ENCODE peak calls at places on chromosomes 3 and 15, in four cellular contexts. One of them, this sample, is unnamed.

GRCh38 chr3:188197388-188197847 is 43.5 kb downstream of the LPP start:
- DNase-seq in lower lobe of right lung: no peak
- DNase-seq in left ventricle myocardium inferior: peak
- DNase-seq in fibroblast of lung: peak
- DNase-seq in this sample: no peak

GRCh38 chr15:36844453-36845094 is 255.8 kb downstream of the MEIS2 start:
- DNase-seq in fibroblast of lung: peak
- DNase-seq in left ventricle myocardium inferior: no peak
- DNase-seq in lower lobe of right lung: no peak
- DNase-seq in this sample: peak

GRCh38 chr3:194598771-194599557 is 34.3 kb downstream of the TMEM44 start:
- DNase-seq in fibroblast of lung: peak
- DNase-seq in left ventricle myocardium inferior: no peak
- DNase-seq in lower lobe of right lung: no peak
- DNase-seq in this sample: no peak

GRCh38 chr3:146814601-146815315 is 209.6 kb upstream of the PLSCR5 start:
- DNase-seq in left ventricle myocardium inferior: no peak
- DNase-seq in lower lobe of right lung: no peak
- DNase-seq in fibroblast of lung: peak
- DNase-seq in this sample: peak

GRCh38 chr3:114384558-114384903 is 90.7 kb downstream of the TIGIT start:
- DNase-seq in lower lobe of right lung: no peak
- DNase-seq in left ventricle myocardium inferior: no peak
- DNase-seq in fibroblast of lung: peak
- DNase-seq in this sample: no peak

GRCh38 chr3:9542182-9542581 is 11.4 kb downstream of the LHFPL4 start:
- DNase-seq in left ventricle myocardium inferior: no peak
- DNase-seq in fibroblast of lung: no peak
- DNase-seq in lower lobe of right lung: no peak
- DNase-seq in this sample: no peak

GRCh38 chr15:101262551-101262950 is 10.7 kb upstream of the CHSY1 start:
- DNase-seq in fibroblast of lung: no peak
- DNase-seq in left ventricle myocardium inferior: no peak
- DNase-seq in lower lobe of right lung: no peak
- DNase-seq in this sample: no peak

GRCh38 chr3:122305818-122306621 is 19.0 kb upstream of the CSTA start:
- DNase-seq in fibroblast of lung: peak
- DNase-seq in lower lobe of right lung: no peak
- DNase-seq in left ventricle myocardium inferior: no peak
- DNase-seq in this sample: no peak

GRCh38 chr3:89184151-89184550 is 76.7 kb downstream of the EPHA3 start:
- DNase-seq in left ventricle myocardium inferior: no peak
- DNase-seq in lower lobe of right lung: no peak
- DNase-seq in fibroblast of lung: no peak
- DNase-seq in this sample: no peak

GRCh38 chr3:39264053-39264452 is 15.8 kb downstream of the CX3CR1 start:
- DNase-seq in lower lobe of right lung: no peak
- DNase-seq in left ventricle myocardium inferior: no peak
- DNase-seq in fibroblast of lung: no peak
- DNase-seq in this sample: no peak

GRCh38 chr15:61449306-61449705 is 220.2 kb upstream of the RORA start:
- DNase-seq in lower lobe of right lung: no peak
- DNase-seq in left ventricle myocardium inferior: no peak
- DNase-seq in fibroblast of lung: no peak
- DNase-seq in this sample: no peak

GRCh38 chr15:51448592-51449494 is 107.4 kb downstream of the GLDN start:
- DNase-seq in lower lobe of right lung: no peak
- DNase-seq in left ventricle myocardium inferior: no peak
- DNase-seq in fibroblast of lung: no peak
- DNase-seq in this sample: no peak

GRCh38 chr15:67307889-67308597 is 53.5 kb downstream of the IQCH start:
- DNase-seq in fibroblast of lung: no peak
- DNase-seq in left ventricle myocardium inferior: no peak
- DNase-seq in lower lobe of right lung: no peak
- DNase-seq in this sample: no peak

GRCh38 chr3:123352134-123352554 is 96.7 kb downstream of the ADCY5 start:
- DNase-seq in fibroblast of lung: no peak
- DNase-seq in lower lobe of right lung: no peak
- DNase-seq in left ventricle myocardium inferior: peak
- DNase-seq in this sample: no peak

GRCh38 chr3:142931222-142931621 is 32.3 kb downstream of the PAQR9 start:
- DNase-seq in left ventricle myocardium inferior: no peak
- DNase-seq in lower lobe of right lung: no peak
- DNase-seq in fibroblast of lung: no peak
- DNase-seq in this sample: no peak

GRCh38 chr3:16309558-16309957 is 44.5 kb downstream of the OXNAD1 start:
- DNase-seq in fibroblast of lung: peak
- DNase-seq in lower lobe of right lung: no peak
- DNase-seq in left ventricle myocardium inferior: no peak
- DNase-seq in this sample: no peak

GRCh38 chr3:13179181-13179580 is 106.0 kb upstream of the IQSEC1 start:
- DNase-seq in fibroblast of lung: no peak
- DNase-seq in left ventricle myocardium inferior: no peak
- DNase-seq in lower lobe of right lung: no peak
- DNase-seq in this sample: no peak

GRCh38 chr3:24853685-24854341 is 359.2 kb upstream of the THRB start:
- DNase-seq in fibroblast of lung: no peak
- DNase-seq in lower lobe of right lung: no peak
- DNase-seq in left ventricle myocardium inferior: no peak
- DNase-seq in this sample: no peak

DNA sequence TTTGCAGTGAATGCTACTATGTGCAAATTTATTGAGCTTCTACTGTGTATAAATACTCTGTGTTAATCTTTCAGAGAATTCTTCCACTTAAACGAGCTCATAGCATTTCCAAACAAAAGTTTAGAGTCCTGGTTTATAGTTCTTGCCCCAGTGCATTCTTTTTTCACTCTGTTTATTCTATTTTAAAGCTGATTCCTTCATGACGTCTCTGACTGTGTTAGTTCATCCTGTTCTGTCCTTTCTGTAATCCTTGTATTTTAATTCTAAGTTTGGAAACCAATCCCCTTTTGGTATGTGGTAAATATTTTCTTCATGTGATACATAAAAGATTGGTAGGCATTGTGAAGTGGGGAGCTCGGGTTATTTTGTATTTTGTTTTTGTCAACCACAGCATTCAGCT is 18.7 kb downstream of the P2RY14 start:
- DNase-seq in left ventricle myocardium inferior: no peak
- DNase-seq in lower lobe of right lung: no peak
- DNase-seq in fibroblast of lung: no peak
- DNase-seq in this sample: no peak
- H3K4me3 ChIP-seq in left ventricle myocardium inferior: no peak
- H3K4me3 ChIP-seq in lower lobe of right lung: no peak
- H3K4me3 ChIP-seq in fibroblast of lung: no peak
- H3K4me3 ChIP-seq in this sample: no peak

DNA sequence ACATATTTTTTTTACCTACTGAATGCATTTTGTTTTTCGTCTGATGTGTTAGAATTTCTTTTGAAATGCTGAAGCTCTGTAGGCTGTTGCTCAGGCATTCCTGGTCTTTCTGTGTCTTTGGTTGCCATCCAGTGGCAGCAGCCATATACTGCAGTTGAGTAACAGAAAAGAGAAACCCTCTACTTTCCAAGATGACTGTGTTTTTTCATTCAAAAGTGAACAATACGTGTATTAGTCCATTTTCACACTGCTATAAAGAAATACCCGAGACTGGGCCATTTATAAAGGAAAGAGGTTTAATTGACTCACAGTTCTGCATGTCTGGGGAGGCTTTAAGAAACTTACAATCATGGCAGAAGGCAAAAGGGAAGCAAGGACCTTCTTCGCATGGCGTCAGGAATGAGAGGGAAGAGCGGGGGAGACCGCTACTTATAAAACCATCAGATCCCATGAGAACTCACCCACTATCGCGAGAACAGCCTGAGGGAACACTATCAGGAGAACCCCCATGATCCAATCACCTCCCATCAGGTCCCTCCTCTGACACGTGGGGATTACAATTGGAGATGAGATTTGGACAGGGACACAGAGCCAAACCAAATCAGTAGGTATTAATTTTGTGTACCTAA is 4.7 kb upstream of the GOLGA8B start:
- DNase-seq in lower lobe of right lung: no peak
- DNase-seq in fibroblast of lung: peak
- DNase-seq in left ventricle myocardium inferior: no peak
- DNase-seq in this sample: peak
- H3K4me3 ChIP-seq in lower lobe of right lung: no peak
- H3K4me3 ChIP-seq in fibroblast of lung: peak
- H3K4me3 ChIP-seq in left ventricle myocardium inferior: peak
- H3K4me3 ChIP-seq in this sample: peak

GRCh38 chr15:77627581-77627980 is 5.1 kb downstream of the LINGO1 start:
- DNase-seq in fibroblast of lung: no peak
- DNase-seq in left ventricle myocardium inferior: no peak
- DNase-seq in lower lobe of right lung: no peak
- DNase-seq in this sample: no peak

GRCh38 chr15:77628010-77628409 is 4.7 kb downstream of the LINGO1 start:
- DNase-seq in fibroblast of lung: no peak
- DNase-seq in left ventricle myocardium inferior: no peak
- DNase-seq in lower lobe of right lung: no peak
- DNase-seq in this sample: no peak

GRCh38 chr15:77626002-77626401 is 6.7 kb downstream of the LINGO1 start:
- DNase-seq in lower lobe of right lung: no peak
- DNase-seq in fibroblast of lung: no peak
- DNase-seq in left ventricle myocardium inferior: no peak
- DNase-seq in this sample: no peak

GRCh38 chr15:77625376-77625775 is 7.3 kb downstream of the LINGO1 start:
- DNase-seq in fibroblast of lung: no peak
- DNase-seq in lower lobe of right lung: no peak
- DNase-seq in left ventricle myocardium inferior: no peak
- DNase-seq in this sample: no peak

DNA sequence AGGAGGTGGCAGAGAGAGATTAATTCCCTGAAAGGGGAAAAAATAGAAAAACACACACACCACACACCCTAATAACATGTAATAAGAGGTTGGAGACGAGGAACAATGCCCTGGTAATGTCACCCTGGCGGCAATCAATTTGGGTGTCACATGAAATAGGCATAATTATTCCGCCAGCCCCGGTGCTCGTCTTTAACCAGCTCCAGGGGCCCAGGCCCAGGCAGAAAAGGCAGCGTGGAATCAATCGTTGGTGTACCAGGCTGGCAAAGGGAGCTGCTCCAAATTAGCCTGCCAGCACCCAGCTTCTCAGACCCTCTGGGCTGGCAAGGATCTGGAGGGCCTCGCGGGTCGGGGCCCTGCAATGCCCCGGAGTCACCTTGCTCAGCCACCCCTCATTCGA is 5.6 kb downstream of the LINGO1 start:
- DNase-seq in fibroblast of lung: no peak
- DNase-seq in lower lobe of right lung: no peak
- DNase-seq in left ventricle myocardium inferior: no peak
- DNase-seq in this sample: no peak
- H3K4me3 ChIP-seq in fibroblast of lung: no peak
- H3K4me3 ChIP-seq in lower lobe of right lung: no peak
- H3K4me3 ChIP-seq in left ventricle myocardium inferior: no peak
- H3K4me3 ChIP-seq in this sample: no peak

DNA sequence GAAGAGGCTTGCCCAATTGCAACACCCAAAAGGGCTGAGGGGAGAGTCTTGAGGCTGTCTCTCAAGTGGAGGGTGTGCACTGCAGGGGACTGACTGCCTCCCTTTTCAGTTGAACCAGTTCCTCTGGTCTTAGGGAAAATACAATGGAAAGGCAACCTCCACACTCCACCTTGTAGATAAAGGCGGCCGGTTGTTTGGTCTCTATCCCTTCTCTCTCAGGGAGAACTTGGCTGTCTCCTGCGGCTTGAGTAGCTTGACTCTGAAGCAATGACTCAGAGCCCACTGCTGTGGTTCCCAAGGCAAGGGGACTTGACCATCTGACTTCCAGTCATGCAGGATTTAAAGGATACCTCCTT is 143.2 kb upstream of the UMPS start:
- DNase-seq in left ventricle myocardium inferior: no peak
- DNase-seq in lower lobe of right lung: no peak
- DNase-seq in fibroblast of lung: peak
- DNase-seq in this sample: no peak
- H3K4me3 ChIP-seq in left ventricle myocardium inferior: peak
- H3K4me3 ChIP-seq in lower lobe of right lung: no peak
- H3K4me3 ChIP-seq in fibroblast of lung: no peak
- H3K4me3 ChIP-seq in this sample: no peak

This sample was measured in skeletal muscle cell.